ENCODE peak calls at places on chromosomes 16 and 17, in nine cellular contexts. Z is endothelial cell of umbilical vein, N is HCT116, T is sigmoid colon, S is SK-N-SH, B is upper lobe of left lung, Q is GM23338, P is prostate gland, X is esophagus muscularis mucosa. H is an unnamed sample.

GRCh38 chr16:23482778-23483177 is 27.5 kb downstream of the GGA2 start:
- DNase-seq in X (no peak), Z (no peak), Q (no peak), B (no peak), P (no peak), T (no peak), S (no peak), N (no peak), H (no peak)

GRCh38 chr17:77909816-77910215 is 48.7 kb upstream of the TNRC6C start:
- DNase-seq in T (peak; percentile 30), B (no peak), X (no peak), Q (no peak), N (no peak), Z (no peak), S (no peak), P (no peak), H (no peak)

GRCh38 chr16:53695070-53695469 is 8.6 kb downstream of the RPGRIP1L start:
- DNase-seq in T (no peak), X (no peak), P (no peak), S (no peak), Z (no peak), Q (no peak), B (no peak), N (no peak), H (no peak)

GRCh38 chr16:81604960-81605383 is 160.4 kb downstream of the CMIP start:
- DNase-seq in B (no peak), X (no peak), P (peak; percentile 63), Q (no peak), T (no peak), S (no peak), N (no peak), Z (peak; percentile 70), H (no peak)

GRCh38 chr17:29918922-29919856 is 10.8 kb downstream of the SSH2 start:
- DNase-seq in B (no peak), Q (no peak), T (no peak), X (no peak), P (no peak), Z (peak; percentile 69), N (no peak), S (no peak), H (no peak)

GRCh38 chr17:21214777-21215541 is 998 bp upstream of the TMEM11 start:
- DNase-seq in Q (peak; percentile 73), S (no peak), Z (no peak), P (no peak), N (no peak), B (no peak), T (peak; percentile 70), X (no peak), H (no peak)

GRCh38 chr16:85898521-85899442 is at the start of gene IRF8:
- DNase-seq in S (peak; percentile 42), T (peak; percentile 87), X (peak; percentile 94), B (peak; percentile 64), Q (peak; percentile 80), P (peak; percentile 17), Z (peak; percentile 81), N (no peak), H (peak; percentile 87)

GRCh38 chr16:85011846-85012284 is 530 bp upstream of the ZDHHC7 start:
- DNase-seq in B (no peak), Q (no peak), Z (no peak), T (no peak), N (no peak), X (no peak), S (no peak), P (no peak), H (no peak)

GRCh38 chr17:40561871-40562611 is 3.2 kb downstream of the CCR7 start:
- DNase-seq in S (no peak), P (no peak), X (peak; percentile 64), Z (no peak), N (no peak), T (no peak), Q (no peak), B (no peak), H (no peak)

GRCh38 chr17:7042507-7043194 is 1.2 kb downstream of the SLC16A11 start:
- DNase-seq in B (no peak), N (no peak), T (no peak), P (no peak), S (peak; percentile 60), Z (no peak), Q (peak; percentile 70), X (no peak), H (no peak)

GRCh38 chr17:78888911-78889496 is 14.0 kb downstream of the CEP295NL start:
- DNase-seq in T (no peak), Z (no peak), N (no peak), B (no peak), S (no peak), Q (no peak), P (no peak), X (no peak), H (no peak)

GRCh38 chr17:2243953-2244352 is 59.6 kb downstream of the SMG6 start:
- DNase-seq in S (no peak), Z (no peak), X (no peak), P (no peak), T (no peak), N (no peak), Q (no peak), B (no peak), H (no peak)

GRCh38 chr16:75340715-75341500 is 89.5 kb upstream of the BCAR1 start:
- DNase-seq in S (peak; percentile 39), N (no peak), T (no peak), X (no peak), B (no peak), Z (peak; percentile 98), P (no peak), Q (peak; percentile 35), H (no peak)

GRCh38 chr16:65700599-65700998 is 578.7 kb upstream of the CDH11 start:
- DNase-seq in N (no peak), B (no peak), Q (no peak), P (no peak), Z (no peak), S (no peak), T (no peak), X (no peak), H (no peak)

GRCh38 chr16:3879887-3880564 is 487 bp downstream of the CREBBP start:
- DNase-seq in P (peak; percentile 69), Q (peak; percentile 68), X (no peak), S (peak; percentile 91), T (peak; percentile 89), N (no peak), B (peak; percentile 86), Z (peak; percentile 31), H (peak; percentile 76)

GRCh38 chr16:3881499-3881995 is 1.0 kb upstream of the CREBBP start:
- DNase-seq in P (no peak), S (no peak), Z (no peak), B (no peak), X (no peak), N (no peak), Q (peak; percentile 48), T (no peak), H (no peak)

GRCh38 chr16:3882531-3882930 is 2.0 kb upstream of the CREBBP start:
- DNase-seq in Z (no peak), Q (no peak), B (no peak), X (no peak), N (no peak), S (no peak), P (no peak), T (no peak), H (no peak)

GRCh38 chr16:3879258-3879886 is 1.1 kb downstream of the CREBBP start:
- DNase-seq in P (peak; percentile 14), S (peak; percentile 54), N (no peak), Z (no peak), X (no peak), Q (peak; percentile 44), B (peak; percentile 53), T (peak; percentile 69), H (peak; percentile 25)

GRCh38 chr16:3880623-3881498 is at the start of gene CREBBP:
- DNase-seq in S (peak; percentile 97), Q (peak; percentile 94), T (peak; percentile 92), B (peak; percentile 89), N (peak; percentile 63), Z (peak; percentile 87), P (peak; percentile 83), X (peak; percentile 95), H (peak; percentile 89)
- TF ChIP-seq POLR2AphosphoS5 in S (peak; percentile 80), Q (peak; percentile 49), T (peak; percentile 51), B (peak; percentile 68), N (peak; percentile 92), Z (peak; percentile 96), P (peak; percentile 45), X (peak; percentile 66), H (no peak)

DNA sequence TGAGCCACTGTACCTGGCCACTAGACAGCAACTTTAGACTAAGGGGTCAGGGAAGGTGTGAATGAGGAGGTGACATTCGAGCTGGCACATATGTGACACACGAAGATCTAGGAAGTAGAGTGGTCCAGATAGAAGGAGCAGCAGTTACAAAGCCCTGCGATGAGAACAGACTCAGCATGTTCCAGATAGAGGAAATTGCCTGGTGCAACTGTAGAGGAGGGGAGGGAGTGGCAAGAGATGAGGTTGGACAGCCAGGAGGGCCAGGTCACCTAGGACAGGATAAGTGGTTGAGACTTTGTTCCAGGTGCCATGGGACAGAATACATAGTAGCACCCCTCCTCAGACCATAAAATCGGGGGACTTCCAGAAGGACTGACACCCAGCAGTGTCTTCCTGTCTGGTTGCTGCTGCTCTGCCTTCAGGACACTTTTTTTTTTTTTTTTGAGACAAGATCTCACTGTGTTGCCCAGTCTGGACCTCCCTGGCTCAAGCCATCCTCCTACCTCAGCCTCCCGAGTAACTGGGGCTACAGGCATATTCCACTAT is 11.0 kb upstream of the CENPT start:
- DNase-seq in S (no peak), T (no peak), X (no peak), Q (no peak), Z (no peak), N (no peak), P (no peak), B (no peak), H (peak; percentile 26)
- H3K27ac ChIP-seq in S (peak overlapping the region; percentile 90), T (peak overlapping the region; percentile 65), X (peak overlapping the region; percentile 66), Q (no peak overlapping the region), Z (peak overlapping the region; percentile 77), N (no peak overlapping the region), P (no peak overlapping the region), B (peak overlapping the region; percentile 66), H (peak overlapping the region; percentile 84)

GRCh38 chr17:61411944-61412859 is 12.6 kb downstream of the TBX2 start:
- DNase-seq in S (peak; percentile 99), N (peak; percentile 49), B (peak; percentile 84), P (peak; percentile 65), Z (peak; percentile 70), T (peak; percentile 90), Q (peak; percentile 78), X (no peak), H (peak; percentile 83)
- TF ChIP-seq POLR2AphosphoS5 in S (peak; percentile 68), N (peak; percentile 61), B (peak; percentile 65), P (peak; percentile 18), Z (peak; percentile 19), T (no peak), Q (no peak), X (peak; percentile 73), H (peak; percentile 17)

DNA sequence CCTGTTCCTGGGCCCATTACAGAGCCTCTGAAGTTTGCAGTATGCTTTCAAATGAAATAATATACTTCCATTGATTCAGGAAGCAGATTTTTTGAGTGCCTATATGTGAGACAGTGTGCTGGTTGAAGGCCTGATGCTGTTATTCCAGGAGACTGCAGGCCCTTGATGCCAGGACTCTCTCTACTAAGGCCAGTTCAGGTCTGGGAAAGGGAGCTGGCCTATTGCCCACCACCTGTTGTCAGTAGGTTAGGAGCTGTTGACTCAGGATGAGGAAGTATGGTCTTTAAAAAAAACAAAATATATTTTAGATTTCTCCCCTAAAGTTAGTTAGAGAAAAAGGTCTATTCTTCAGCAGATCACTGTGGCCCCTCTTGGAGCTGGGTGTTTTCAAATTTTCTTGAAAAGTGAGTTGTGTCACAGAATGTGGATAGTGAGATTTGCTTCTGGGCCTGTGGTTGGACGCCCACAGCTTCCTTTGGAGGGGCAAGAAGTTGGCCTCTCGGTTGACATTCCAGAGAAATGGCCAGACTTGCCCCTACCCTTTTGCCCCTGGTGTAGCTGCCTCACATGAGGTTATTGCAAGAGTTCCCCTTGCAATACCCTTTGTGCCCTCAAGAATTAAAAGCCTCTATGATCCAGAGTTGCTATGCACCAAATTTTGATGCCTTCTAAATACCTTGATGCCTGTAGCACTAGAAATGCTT is 7.9 kb downstream of the ESRP2 start:
- DNase-seq in P (no peak), N (no peak), X (no peak), Z (no peak), T (peak; percentile 64), S (no peak), B (no peak), Q (no peak), H (no peak)
- H3K27ac ChIP-seq in P (peak overlapping the region; percentile 67), N (no peak overlapping the region), X (no peak overlapping the region), Z (no peak overlapping the region), T (no peak overlapping the region), S (no peak overlapping the region), B (peak overlapping the region; percentile 6), Q (peak overlapping the region; percentile 48), H (peak overlapping the region; percentile 55)

H was measured in transverse colon.